ENCODE peak calls at places on chromosomes 16 and 17, in eight cellular contexts. V is skeletal muscle cell; J is hypothalamus; K is NCI-H1092 treated with DMSO at 0.1 percent for 48 hours; W is GM04504; I is stimulated activated CD8-positive, alpha-beta memory T cell treated with anti-CD3 and anti-CD28 coated beads, Interleukin-15, amount 100 ng/mL, for 1 hour; H is pancreas; Z is astrocyte of the spinal cord. Y is an unnamed sample.

GRCh38 chr16:87206646-87207451 is 110.3 kb downstream of the C16orf95 start:
- DNase-seq in I (no peak), H (no peak), V (peak), J (no peak), Z (peak), K (no peak), W (peak), Y (peak)

GRCh38 chr17:67280279-67280678 is 35.3 kb upstream of the HELZ start:
- DNase-seq in K (peak), J (no peak), W (no peak), V (peak), I (no peak), H (no peak), Z (no peak), Y (peak)

GRCh38 chr17:76737676-76738467 is at the start of gene MFSD11:
- DNase-seq in I (peak), V (peak), H (peak), K (peak), W (peak), J (peak), Z (peak), Y (peak)

GRCh38 chr16:68951991-68952877 is 108.9 kb downstream of the TANGO6 start:
- DNase-seq in J (no peak), H (no peak), I (no peak), Z (peak), V (no peak), K (no peak), W (no peak), Y (peak)

GRCh38 chr17:64534187-64534586 is 27.4 kb downstream of the CEP95 start:
- DNase-seq in J (no peak), Z (no peak), W (no peak), I (no peak), H (no peak), K (no peak), V (no peak), Y (peak)

GRCh38 chr17:61809816-61810392 is 53.4 kb downstream of the BRIP1 start:
- DNase-seq in W (peak), J (no peak), Z (peak), K (peak), H (no peak), I (no peak), V (peak), Y (peak)

GRCh38 chr17:70089513-70090148 is 14.6 kb downstream of the KCNJ16 start:
- DNase-seq in Z (no peak), W (no peak), K (peak), H (peak), J (no peak), I (no peak), V (no peak), Y (no peak)

GRCh38 chr17:65155622-65156021 is 18.5 kb downstream of the RGS9 start:
- DNase-seq in H (no peak), I (no peak), W (no peak), Z (no peak), V (no peak), K (no peak), J (no peak), Y (no peak)

GRCh38 chr17:38875477-38876080 is 5.7 kb downstream of the LASP1 start:
- DNase-seq in J (no peak), Z (no peak), I (no peak), W (no peak), K (no peak), V (no peak), H (no peak), Y (no peak)

GRCh38 chr17:33500141-33500540 is 207.0 kb upstream of the ASIC2 start:
- DNase-seq in I (no peak), Z (no peak), J (no peak), W (no peak), H (no peak), V (no peak), K (no peak), Y (no peak)

GRCh38 chr17:19380551-19381284 is 2.4 kb downstream of the MAPK7 start:
- DNase-seq in H (no peak), I (no peak), Z (no peak), V (no peak), J (no peak), K (no peak), W (no peak), Y (no peak)

GRCh38 chr16:73000020-73000906 is 47.7 kb downstream of the ZFHX3 start:
- DNase-seq in J (peak), V (peak), K (peak), I (no peak), W (no peak), Z (peak), H (peak), Y (peak)

GRCh38 chr17:27303734-27304133 is 9.8 kb downstream of the WSB1 start:
- DNase-seq in V (no peak), H (no peak), K (no peak), W (no peak), Z (no peak), J (no peak), I (no peak), Y (no peak)

GRCh38 chr17:32555611-32556310 is 69.0 kb downstream of the CDK5R1 start:
- DNase-seq in V (no peak), Z (no peak), J (no peak), H (no peak), I (no peak), W (no peak), K (no peak), Y (no peak)

GRCh38 chr16:9056061-9056460 is 35.4 kb upstream of the HAPSTR1 start:
- DNase-seq in Z (no peak), W (no peak), K (no peak), I (no peak), J (no peak), V (no peak), H (no peak), Y (no peak)

GRCh38 chr16:79519448-79519847 is 81.1 kb downstream of the MAF start:
- DNase-seq in H (no peak), V (no peak), K (no peak), W (no peak), J (no peak), Z (no peak), I (no peak), Y (no peak)

GRCh38 chr17:45225051-45225700 is 3.5 kb downstream of the FMNL1 start:
- DNase-seq in J (no peak), Z (no peak), H (no peak), W (no peak), K (no peak), V (no peak), I (no peak), Y (peak)

GRCh38 chr17:42677921-42678781 is 1.4 kb upstream of the PLEKHH3 start:
- DNase-seq in J (peak), K (peak), I (peak), Z (peak), V (no peak), H (peak), W (peak), Y (peak)

GRCh38 chr17:2844386-2844785 is 48.1 kb downstream of the RAP1GAP2 start:
- DNase-seq in I (no peak), K (peak), Z (no peak), J (no peak), H (no peak), V (no peak), W (no peak), Y (peak)

GRCh38 chr16:15643453-15644305 is 725 bp upstream of the MARF1 start:
- DNase-seq in I (no peak), V (no peak), K (peak), J (no peak), W (no peak), H (peak), Z (peak), Y (peak)

GRCh38 chr16:3674513-3675295 is 20.2 kb downstream of the DNASE1 start:
- DNase-seq in W (no peak), Z (no peak), V (no peak), I (no peak), H (no peak), K (no peak), J (no peak), Y (no peak)

GRCh38 chr16:50006954-50007353 is 18.1 kb upstream of the CNEP1R1 start:
- DNase-seq in V (no peak), I (no peak), Z (no peak), H (no peak), W (no peak), K (no peak), J (no peak), Y (no peak)

GRCh38 chr17:72183194-72183685 is 62.4 kb downstream of the SOX9 start:
- DNase-seq in W (no peak), V (no peak), H (no peak), I (no peak), J (no peak), Z (no peak), K (peak), Y (no peak)

GRCh38 chr17:79331492-79331891 is 256.9 kb downstream of the ENGASE start:
- DNase-seq in K (no peak), H (no peak), W (no peak), J (no peak), I (no peak), Z (no peak), V (no peak), Y (no peak)

GRCh38 chr17:12973496-12974318 is 44.1 kb downstream of the ELAC2 start:
- DNase-seq in K (no peak), I (no peak), J (no peak), H (no peak), W (no peak), Z (no peak), V (no peak), Y (no peak)

GRCh38 chr17:50365165-50365564 is 7.8 kb downstream of the MRPL27 start:
- DNase-seq in K (no peak), H (no peak), V (no peak), I (no peak), Z (no peak), W (no peak), J (no peak), Y (no peak)

GRCh38 chr16:4682084-4682581 is 11.2 kb upstream of the NUDT16L1 start:
- DNase-seq in Z (no peak), V (no peak), K (no peak), J (no peak), H (no peak), W (no peak), I (no peak), Y (no peak)

GRCh38 chr17:67239597-67239996 is 5.4 kb downstream of the HELZ start:
- DNase-seq in W (no peak), I (no peak), K (no peak), H (no peak), Z (peak), J (no peak), V (no peak), Y (peak)

GRCh38 chr17:10087333-10087732 is 111.1 kb downstream of the GAS7 start:
- DNase-seq in J (no peak), V (no peak), Z (no peak), H (no peak), I (no peak), W (no peak), K (no peak), Y (no peak)

Y was measured in epithelial cell of esophagus.